ENCODE peak calls at places on chromosomes 11 and 22, in four cellular contexts. F, I, T and L are unnamed samples.

GRCh38 chr11:27720277-27720830 is 20.1 kb upstream of the BDNF start:
- DNase-seq in F (peak), I (no peak), T (peak), L (no peak)

GRCh38 chr11:130166457-130166784 is 6.8 kb downstream of the ST14 start:
- DNase-seq in F (no peak), I (peak), T (no peak), L (no peak)

GRCh38 chr11:69005183-69005630 is 7.8 kb downstream of the MRGPRF start:
- DNase-seq in F (no peak), I (no peak), T (no peak), L (no peak)

GRCh38 chr11:86814775-86815174 is 14.4 kb downstream of the PRSS23 start:
- DNase-seq in F (no peak), I (no peak), T (no peak), L (no peak)

GRCh38 chr22:39530692-39531331 is 1.7 kb downstream of the RPS19BP1 start:
- DNase-seq in F (no peak), I (peak), T (peak), L (no peak)

GRCh38 chr11:113162590-113162961 is 151.8 kb upstream of the TTC12 start:
- DNase-seq in F (no peak), I (no peak), T (no peak), L (no peak)

GRCh38 chr22:42459273-42460040 is 27.3 kb upstream of the NFAM1 start:
- DNase-seq in F (no peak), I (no peak), T (peak), L (no peak)

GRCh38 chr11:68127791-68128681 is 6.8 kb upstream of the CHKA start:
- DNase-seq in F (no peak), I (peak), T (peak), L (no peak)

GRCh38 chr11:30143098-30143705 is 87.6 kb upstream of the FSHB start:
- DNase-seq in F (peak), I (no peak), T (peak), L (no peak)

GRCh38 chr11:5808500-5809121 is at the start of gene OR52N2:
- DNase-seq in F (peak), I (peak), T (peak), L (peak)

GRCh38 chr11:96113100-96113710 is 189.3 kb upstream of the MTMR2 start:
- DNase-seq in F (no peak), I (no peak), T (no peak), L (no peak)

GRCh38 chr11:124482362-124483147 is 37.1 kb upstream of the OR8B8 start:
- DNase-seq in F (no peak), I (no peak), T (peak), L (no peak)

GRCh38 chr11:22807855-22808558 is 21.6 kb downstream of the SVIP start:
- DNase-seq in F (peak), I (no peak), T (no peak), L (no peak)

GRCh38 chr22:39832627-39833074 is 60.9 kb downstream of the ENTHD1 start:
- DNase-seq in F (no peak), I (no peak), T (no peak), L (no peak)

GRCh38 chr11:67026941-67027340 is 4.0 kb downstream of the SYT12 start:
- DNase-seq in F (no peak), I (no peak), T (no peak), L (no peak)

GRCh38 chr11:21810650-21811049 is 382.2 kb upstream of the ANO5 start:
- DNase-seq in F (no peak), I (no peak), T (no peak), L (no peak)

GRCh38 chr11:10456519-10456918 is 1.5 kb downstream of the AMPD3 start:
- DNase-seq in F (no peak), I (no peak), T (peak), L (no peak)

GRCh38 chr11:118643142-118643994 is 36.0 kb downstream of the PHLDB1 start:
- DNase-seq in F (no peak), I (peak), T (no peak), L (no peak)